ENCODE peak calls at places on chromosome 2, in four cellular contexts. I is pancreas, K is psoas muscle, L is dorsolateral prefrontal cortex. X is an unnamed sample.

GRCh38 chr2:238231251-238231793 is 8.5 kb downstream of the HES6 start:
- DNase-seq in K (peak), L (peak), I (peak), X (peak)

GRCh38 chr2:215843579-215843978 is 169.8 kb downstream of the MREG start:
- DNase-seq in L (no peak), I (no peak), K (peak), X (no peak)

GRCh38 chr2:46334389-46335345 is 37.5 kb downstream of the EPAS1 start:
- DNase-seq in L (no peak), K (no peak), I (no peak), X (no peak)

GRCh38 chr2:193373139-193373538 is 1178.4 kb upstream of the TMEFF2 start:
- DNase-seq in K (no peak), I (no peak), L (no peak), X (no peak)

GRCh38 chr2:226130192-226130591 is 669.4 kb downstream of the IRS1 start:
- DNase-seq in I (no peak), K (no peak), L (no peak), X (no peak)

GRCh38 chr2:45651415-45652089 is at the start of gene PRKCE:
- DNase-seq in K (peak), L (peak), I (peak), X (peak)

GRCh38 chr2:675982-676646 is 1.1 kb downstream of the TMEM18 start:
- DNase-seq in L (peak), I (peak), K (peak), X (peak)

GRCh38 chr2:134411279-134411827 is 157.5 kb downstream of the MGAT5 start:
- DNase-seq in K (no peak), I (no peak), L (no peak), X (no peak)

GRCh38 chr2:237471457-237472186 is 15.4 kb upstream of the MLPH start:
- DNase-seq in I (no peak), L (no peak), K (peak), X (peak)

GRCh38 chr2:236402016-236402784 is 138.0 kb upstream of the ASB18 start:
- DNase-seq in I (no peak), L (no peak), K (no peak), X (no peak)

GRCh38 chr2:68594674-68595492 is 48.5 kb upstream of the PROKR1 start:
- DNase-seq in L (no peak), I (no peak), K (no peak), X (peak)

GRCh38 chr2:146323564-146323963 is 1521.3 kb upstream of the ACVR2A start:
- DNase-seq in L (no peak), I (no peak), K (no peak), X (no peak)

GRCh38 chr2:45000921-45001628 is 8.2 kb downstream of the SIX2 start:
- DNase-seq in K (peak), L (no peak), I (no peak), X (no peak)

GRCh38 chr2:164910091-164910899 is 45.0 kb downstream of the SLC38A11 start:
- DNase-seq in K (no peak), L (no peak), I (peak), X (peak)

GRCh38 chr2:214103199-214104001 is 307.5 kb upstream of the VWC2L start:
- DNase-seq in I (peak), L (no peak), K (no peak), X (no peak)

GRCh38 chr2:47437287-47437686 is 34.3 kb downstream of the MSH2 start:
- DNase-seq in K (no peak), I (no peak), L (no peak), X (no peak)

GRCh38 chr2:100008960-100009359 is 133.4 kb downstream of the AFF3 start:
- DNase-seq in I (no peak), L (no peak), K (no peak), X (no peak)

DNA sequence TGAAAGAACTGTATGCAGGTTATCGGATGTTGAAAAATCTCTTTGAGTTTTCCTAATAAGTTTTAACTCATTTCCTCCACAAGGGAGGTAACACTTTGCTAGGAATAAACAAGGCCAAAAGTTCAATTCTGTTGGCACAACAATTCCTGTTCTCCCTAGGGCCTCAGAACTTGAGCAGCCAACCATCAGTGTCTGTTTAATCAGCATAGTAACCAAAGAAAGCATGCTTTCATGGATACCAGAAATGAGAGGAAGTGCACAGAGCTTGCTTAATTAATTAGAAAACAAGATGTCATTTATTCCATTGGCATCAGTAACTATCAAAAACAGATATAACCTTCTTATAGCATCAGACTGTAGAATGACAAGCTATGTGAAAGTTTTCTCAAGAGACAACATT is 503.2 kb upstream of the CNTNAP5 start:
- DNase-seq in L (no peak), I (no peak), K (no peak), X (no peak)
- TF ChIP-seq CTCF in L (no peak), I (no peak), K (no peak), X (no peak)

GRCh38 chr2:64133354-64133753 is 10.9 kb downstream of the PELI1 start:
- DNase-seq in I (no peak), L (no peak), K (no peak), X (no peak)
- TF ChIP-seq CTCF in I (no peak), L (no peak), K (no peak), X (no peak)

DNA sequence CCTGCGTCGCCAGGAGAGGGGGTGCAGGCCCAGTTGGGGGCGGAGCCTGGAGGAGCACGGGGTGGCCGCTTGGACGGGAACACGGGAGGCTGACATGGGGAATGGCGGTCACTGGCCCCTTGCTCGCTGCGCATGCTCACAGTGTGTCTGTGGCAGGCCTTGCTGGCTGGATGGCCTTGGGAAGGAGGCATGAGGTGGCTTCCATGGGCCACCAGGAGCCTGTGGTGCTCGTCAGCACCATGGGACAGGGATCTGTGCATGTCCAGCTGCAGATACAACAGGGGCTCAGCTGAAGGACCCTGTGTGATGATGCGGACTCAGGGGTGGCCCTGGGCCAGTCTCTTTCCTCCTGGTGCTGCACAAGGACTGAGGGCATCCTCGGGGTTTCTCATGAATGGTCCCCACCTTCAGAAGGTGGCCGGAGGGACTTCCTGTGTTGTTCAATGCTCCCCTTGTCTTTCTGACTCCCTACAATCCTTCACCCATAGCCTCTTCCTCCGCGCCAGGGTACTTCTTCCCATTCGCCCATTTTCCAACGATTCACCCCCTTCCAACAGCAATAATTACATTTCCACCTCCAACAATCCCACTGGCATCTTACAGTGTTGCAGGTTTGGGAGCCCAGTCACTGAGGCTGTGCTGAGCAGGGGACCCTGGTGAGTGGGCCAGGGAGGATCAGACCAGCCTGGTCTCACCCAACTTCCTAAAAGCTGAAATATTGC is 3.4 kb upstream of the SP140L start:
- DNase-seq in L (no peak), K (no peak), I (no peak), X (no peak)
- TF ChIP-seq CTCF in L (no peak), K (no peak), I (no peak), X (peak)

GRCh38 chr2:4358855-4359254 is 655.5 kb downstream of the DCDC2C start:
- DNase-seq in K (no peak), I (no peak), L (no peak), X (no peak)

GRCh38 chr2:4354164-4354563 is 650.8 kb downstream of the DCDC2C start:
- DNase-seq in I (no peak), K (no peak), L (no peak), X (no peak)

GRCh38 chr2:4353668-4354067 is 650.3 kb downstream of the DCDC2C start:
- DNase-seq in L (no peak), K (no peak), I (no peak), X (no peak)

DNA sequence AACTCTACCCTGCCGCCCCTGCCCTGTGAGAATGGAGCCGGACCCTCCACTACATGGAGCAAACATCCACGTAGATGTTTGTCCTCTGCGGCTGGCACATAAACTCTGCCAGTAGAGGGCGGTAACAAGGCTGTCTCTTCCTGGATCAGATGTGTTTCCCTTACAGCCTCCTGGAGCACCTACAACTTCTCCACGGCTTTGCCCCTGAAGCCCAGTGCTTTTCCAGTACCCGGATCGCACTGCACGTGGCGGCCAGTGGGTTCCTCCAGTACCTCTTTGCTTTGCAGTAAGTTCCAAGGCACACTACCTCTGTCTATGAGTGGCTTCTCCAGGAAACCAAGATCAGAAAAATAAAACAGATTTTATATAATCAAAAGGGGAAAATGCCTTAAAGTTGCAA is 651.3 kb downstream of the DCDC2C start:
- DNase-seq in K (no peak), L (no peak), I (peak), X (peak)
- TF ChIP-seq CTCF in K (no peak), L (peak), I (peak), X (no peak)

GRCh38 chr2:119142822-119143221 is 15.7 kb downstream of the C1QL2 start:
- DNase-seq in L (peak), I (peak), K (no peak), X (no peak)
- TF ChIP-seq CTCF in L (no peak), I (no peak), K (no peak), X (no peak)